ENCODE peak calls at places on chromosome 2, in eight cellular contexts. One of them, this sample, is unnamed.
A peak's percentile ranks its signal among the peaks of the same experiment; 100 is the strongest.

GRCh38 chr2:105802587-105802986 is 57.9 kb downstream of the NCK2 start:
- ATAC-seq in heart left ventricle: no peak
- ATAC-seq in RWPE2: no peak
- ATAC-seq in HepG2: no peak
- ATAC-seq in body of pancreas: no peak
- ATAC-seq in lower lobe of right lung: no peak
- ATAC-seq in left lung: no peak
- ATAC-seq in heart right ventricle: no peak
- ATAC-seq in this sample: no peak

GRCh38 chr2:121640380-121641326 is 8.6 kb downstream of the CLASP1 start:
- ATAC-seq in RWPE2: peak; percentile 25
- ATAC-seq in HepG2: peak; percentile 86
- ATAC-seq in heart right ventricle: peak; percentile 31
- ATAC-seq in heart left ventricle: no peak
- ATAC-seq in left lung: no peak
- ATAC-seq in lower lobe of right lung: no peak
- ATAC-seq in body of pancreas: no peak
- ATAC-seq in this sample: no peak

GRCh38 chr2:229835601-229836283 is 86.1 kb downstream of the TRIP12 start:
- ATAC-seq in HepG2: no peak
- ATAC-seq in heart left ventricle: no peak
- ATAC-seq in lower lobe of right lung: no peak
- ATAC-seq in body of pancreas: no peak
- ATAC-seq in left lung: no peak
- ATAC-seq in heart right ventricle: no peak
- ATAC-seq in RWPE2: no peak
- ATAC-seq in this sample: no peak

GRCh38 chr2:1830936-1831616 is 86.8 kb upstream of the PXDN start:
- ATAC-seq in RWPE2: no peak
- ATAC-seq in body of pancreas: no peak
- ATAC-seq in heart right ventricle: no peak
- ATAC-seq in left lung: no peak
- ATAC-seq in lower lobe of right lung: no peak
- ATAC-seq in heart left ventricle: no peak
- ATAC-seq in HepG2: no peak
- ATAC-seq in this sample: no peak

GRCh38 chr2:168176402-168176801 is 71.0 kb downstream of the STK39 start:
- ATAC-seq in lower lobe of right lung: no peak
- ATAC-seq in heart right ventricle: no peak
- ATAC-seq in RWPE2: no peak
- ATAC-seq in body of pancreas: no peak
- ATAC-seq in heart left ventricle: no peak
- ATAC-seq in HepG2: no peak
- ATAC-seq in left lung: no peak
- ATAC-seq in this sample: no peak

GRCh38 chr2:61380120-61380881 is 90.6 kb downstream of the USP34 start:
- ATAC-seq in left lung: no peak
- ATAC-seq in heart right ventricle: peak; percentile 89
- ATAC-seq in HepG2: no peak
- ATAC-seq in heart left ventricle: peak; percentile 68
- ATAC-seq in RWPE2: no peak
- ATAC-seq in lower lobe of right lung: no peak
- ATAC-seq in body of pancreas: no peak
- ATAC-seq in this sample: no peak

GRCh38 chr2:33059452-33060156 is 112.9 kb downstream of the LTBP1 start:
- ATAC-seq in HepG2: peak; percentile 46
- ATAC-seq in heart right ventricle: peak; percentile 93
- ATAC-seq in RWPE2: no peak
- ATAC-seq in lower lobe of right lung: no peak
- ATAC-seq in body of pancreas: peak; percentile 34
- ATAC-seq in heart left ventricle: peak; percentile 86
- ATAC-seq in left lung: no peak
- ATAC-seq in this sample: peak; percentile 60

GRCh38 chr2:73187549-73187948 is 14.8 kb upstream of the NOTO start:
- ATAC-seq in HepG2: no peak
- ATAC-seq in left lung: no peak
- ATAC-seq in heart right ventricle: no peak
- ATAC-seq in RWPE2: no peak
- ATAC-seq in lower lobe of right lung: no peak
- ATAC-seq in heart left ventricle: no peak
- ATAC-seq in body of pancreas: no peak
- ATAC-seq in this sample: no peak

GRCh38 chr2:217142649-217143266 is 282.9 kb upstream of the TNP1 start:
- ATAC-seq in body of pancreas: no peak
- ATAC-seq in heart right ventricle: no peak
- ATAC-seq in lower lobe of right lung: no peak
- ATAC-seq in HepG2: peak; percentile 64
- ATAC-seq in heart left ventricle: no peak
- ATAC-seq in RWPE2: no peak
- ATAC-seq in left lung: no peak
- ATAC-seq in this sample: no peak

GRCh38 chr2:107069890-107070289 is 183.9 kb upstream of the ST6GAL2 start:
- ATAC-seq in body of pancreas: no peak
- ATAC-seq in HepG2: no peak
- ATAC-seq in left lung: no peak
- ATAC-seq in lower lobe of right lung: no peak
- ATAC-seq in RWPE2: no peak
- ATAC-seq in heart left ventricle: no peak
- ATAC-seq in heart right ventricle: no peak
- ATAC-seq in this sample: no peak

GRCh38 chr2:66567000-66567399 is 132.1 kb downstream of the MEIS1 start:
- ATAC-seq in body of pancreas: no peak
- ATAC-seq in lower lobe of right lung: no peak
- ATAC-seq in RWPE2: no peak
- ATAC-seq in HepG2: no peak
- ATAC-seq in heart right ventricle: no peak
- ATAC-seq in heart left ventricle: no peak
- ATAC-seq in left lung: no peak
- ATAC-seq in this sample: no peak

GRCh38 chr2:140455312-140455711 is 1675.1 kb upstream of the NXPH2 start:
- ATAC-seq in heart left ventricle: no peak
- ATAC-seq in RWPE2: no peak
- ATAC-seq in left lung: no peak
- ATAC-seq in body of pancreas: no peak
- ATAC-seq in lower lobe of right lung: no peak
- ATAC-seq in HepG2: no peak
- ATAC-seq in heart right ventricle: no peak
- ATAC-seq in this sample: no peak

GRCh38 chr2:216286616-216287231 is 85.6 kb downstream of the MARCHF4 start:
- ATAC-seq in HepG2: peak; percentile 8
- ATAC-seq in heart right ventricle: no peak
- ATAC-seq in body of pancreas: no peak
- ATAC-seq in heart left ventricle: no peak
- ATAC-seq in left lung: no peak
- ATAC-seq in RWPE2: no peak
- ATAC-seq in lower lobe of right lung: no peak
- ATAC-seq in this sample: no peak

GRCh38 chr2:196652869-196653268 is 13.4 kb downstream of the CCDC150 start:
- ATAC-seq in body of pancreas: no peak
- ATAC-seq in heart left ventricle: no peak
- ATAC-seq in RWPE2: no peak
- ATAC-seq in left lung: no peak
- ATAC-seq in heart right ventricle: no peak
- ATAC-seq in lower lobe of right lung: no peak
- ATAC-seq in HepG2: no peak
- ATAC-seq in this sample: no peak

GRCh38 chr2:196649202-196649601 is 9.7 kb downstream of the CCDC150 start:
- ATAC-seq in heart right ventricle: no peak
- ATAC-seq in left lung: no peak
- ATAC-seq in heart left ventricle: no peak
- ATAC-seq in HepG2: no peak
- ATAC-seq in body of pancreas: no peak
- ATAC-seq in lower lobe of right lung: no peak
- ATAC-seq in RWPE2: no peak
- ATAC-seq in this sample: no peak

GRCh38 chr2:196657332-196657731 is 17.8 kb downstream of the CCDC150 start:
- ATAC-seq in heart left ventricle: no peak
- ATAC-seq in RWPE2: no peak
- ATAC-seq in heart right ventricle: no peak
- ATAC-seq in lower lobe of right lung: no peak
- ATAC-seq in left lung: no peak
- ATAC-seq in body of pancreas: no peak
- ATAC-seq in HepG2: no peak
- ATAC-seq in this sample: no peak

GRCh38 chr2:196651387-196652094 is 12.0 kb downstream of the CCDC150 start:
- ATAC-seq in RWPE2: no peak
- ATAC-seq in left lung: no peak
- ATAC-seq in body of pancreas: no peak
- ATAC-seq in heart right ventricle: no peak
- ATAC-seq in heart left ventricle: no peak
- ATAC-seq in HepG2: no peak
- ATAC-seq in lower lobe of right lung: no peak
- ATAC-seq in this sample: no peak

GRCh38 chr2:196653843-196654242 is 14.3 kb downstream of the CCDC150 start:
- ATAC-seq in heart right ventricle: no peak
- ATAC-seq in HepG2: no peak
- ATAC-seq in heart left ventricle: no peak
- ATAC-seq in left lung: no peak
- ATAC-seq in RWPE2: no peak
- ATAC-seq in lower lobe of right lung: no peak
- ATAC-seq in body of pancreas: no peak
- ATAC-seq in this sample: no peak
- H3K9me3 ChIP-seq in heart right ventricle: peaks cover 52% of the 10 kb centered on the region
- H3K9me3 ChIP-seq in HepG2: peaks cover 46% of the 10 kb centered on the region
- H3K9me3 ChIP-seq in heart left ventricle: peaks cover 39% of the 10 kb centered on the region
- H3K9me3 ChIP-seq in left lung: peaks cover 54% of the 10 kb centered on the region
- H3K9me3 ChIP-seq in RWPE2: peaks cover 8% of the 10 kb centered on the region
- H3K9me3 ChIP-seq in lower lobe of right lung: peaks cover 32% of the 10 kb centered on the region
- H3K9me3 ChIP-seq in body of pancreas: no peaks in the 10 kb centered on the region
- H3K9me3 ChIP-seq in this sample: no peaks in the 10 kb centered on the region

GRCh38 chr2:37326285-37326684 is 1.7 kb upstream of the PRKD3 start:
- ATAC-seq in body of pancreas: peak; percentile 49
- ATAC-seq in RWPE2: peak; percentile 57
- ATAC-seq in lower lobe of right lung: peak; percentile 77
- ATAC-seq in heart left ventricle: no peak
- ATAC-seq in left lung: peak; percentile 64
- ATAC-seq in heart right ventricle: peak; percentile 75
- ATAC-seq in HepG2: no peak
- ATAC-seq in this sample: peak; percentile 54

GRCh38 chr2:37332560-37332959 is 7.9 kb upstream of the PRKD3 start:
- ATAC-seq in left lung: no peak
- ATAC-seq in heart right ventricle: no peak
- ATAC-seq in lower lobe of right lung: no peak
- ATAC-seq in body of pancreas: no peak
- ATAC-seq in HepG2: no peak
- ATAC-seq in heart left ventricle: no peak
- ATAC-seq in RWPE2: no peak
- ATAC-seq in this sample: no peak

GRCh38 chr2:37326866-37327634 is 2.4 kb upstream of the PRKD3 start:
- ATAC-seq in HepG2: no peak
- ATAC-seq in heart left ventricle: no peak
- ATAC-seq in lower lobe of right lung: peak; percentile 32
- ATAC-seq in heart right ventricle: no peak
- ATAC-seq in left lung: peak; percentile 21
- ATAC-seq in body of pancreas: no peak
- ATAC-seq in RWPE2: no peak
- ATAC-seq in this sample: no peak

GRCh38 chr2:37333256-37333655 is 8.6 kb upstream of the PRKD3 start:
- ATAC-seq in RWPE2: no peak
- ATAC-seq in body of pancreas: no peak
- ATAC-seq in lower lobe of right lung: no peak
- ATAC-seq in HepG2: no peak
- ATAC-seq in heart right ventricle: no peak
- ATAC-seq in heart left ventricle: no peak
- ATAC-seq in left lung: no peak
- ATAC-seq in this sample: no peak

GRCh38 chr2:37330669-37331068 is 6.0 kb upstream of the PRKD3 start:
- ATAC-seq in lower lobe of right lung: no peak
- ATAC-seq in RWPE2: no peak
- ATAC-seq in HepG2: no peak
- ATAC-seq in heart right ventricle: no peak
- ATAC-seq in heart left ventricle: no peak
- ATAC-seq in left lung: no peak
- ATAC-seq in body of pancreas: no peak
- ATAC-seq in this sample: no peak
- H3K4me3 ChIP-seq in lower lobe of right lung: no peak overlapping the region
- H3K4me3 ChIP-seq in RWPE2: no peak overlapping the region
- H3K4me3 ChIP-seq in HepG2: no peak overlapping the region
- H3K4me3 ChIP-seq in heart right ventricle: no peak overlapping the region
- H3K4me3 ChIP-seq in heart left ventricle: no peak overlapping the region
- H3K4me3 ChIP-seq in left lung: no peak overlapping the region
- H3K4me3 ChIP-seq in body of pancreas: no peak overlapping the region
- H3K4me3 ChIP-seq in this sample: no peak overlapping the region

GRCh38 chr2:15990151-15991101 is 50.1 kb downstream of the MYCN start:
- ATAC-seq in heart left ventricle: no peak
- ATAC-seq in heart right ventricle: no peak
- ATAC-seq in body of pancreas: no peak
- ATAC-seq in lower lobe of right lung: no peak
- ATAC-seq in HepG2: no peak
- ATAC-seq in left lung: no peak
- ATAC-seq in RWPE2: no peak
- ATAC-seq in this sample: no peak

GRCh38 chr2:15993232-15993610 is 52.9 kb downstream of the MYCN start:
- ATAC-seq in body of pancreas: no peak
- ATAC-seq in HepG2: no peak
- ATAC-seq in heart right ventricle: no peak
- ATAC-seq in RWPE2: no peak
- ATAC-seq in heart left ventricle: no peak
- ATAC-seq in lower lobe of right lung: no peak
- ATAC-seq in left lung: no peak
- ATAC-seq in this sample: no peak

GRCh38 chr2:15989559-15989958 is 49.2 kb downstream of the MYCN start:
- ATAC-seq in body of pancreas: no peak
- ATAC-seq in left lung: peak; percentile 84
- ATAC-seq in heart right ventricle: no peak
- ATAC-seq in lower lobe of right lung: peak; percentile 66
- ATAC-seq in HepG2: no peak
- ATAC-seq in RWPE2: no peak
- ATAC-seq in heart left ventricle: no peak
- ATAC-seq in this sample: no peak

GRCh38 chr2:15992457-15993231 is 52.3 kb downstream of the MYCN start:
- ATAC-seq in lower lobe of right lung: no peak
- ATAC-seq in HepG2: no peak
- ATAC-seq in heart left ventricle: no peak
- ATAC-seq in heart right ventricle: no peak
- ATAC-seq in body of pancreas: no peak
- ATAC-seq in left lung: no peak
- ATAC-seq in RWPE2: no peak
- ATAC-seq in this sample: no peak

DNA sequence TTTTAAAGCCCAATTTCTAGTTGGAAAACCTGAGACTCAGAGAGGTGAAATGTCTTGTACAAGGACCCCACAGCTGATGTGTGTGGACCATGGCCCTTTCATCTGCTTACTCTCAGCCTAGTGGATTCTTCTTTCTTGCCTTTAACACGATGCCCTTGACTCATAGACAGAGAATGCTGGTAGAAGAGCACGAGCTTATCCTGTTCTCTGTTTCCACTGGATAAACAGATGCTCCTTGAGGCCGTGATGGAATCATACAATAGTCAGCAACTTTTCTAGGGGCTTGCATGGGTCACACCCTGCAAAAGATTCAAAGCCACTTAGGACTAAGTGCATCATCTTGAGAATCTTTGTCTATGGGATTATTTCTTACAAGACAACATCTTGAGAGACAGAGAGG is 50.9 kb downstream of the MYCN start:
- ATAC-seq in RWPE2: no peak
- ATAC-seq in HepG2: no peak
- ATAC-seq in left lung: no peak
- ATAC-seq in heart right ventricle: no peak
- ATAC-seq in body of pancreas: no peak
- ATAC-seq in lower lobe of right lung: no peak
- ATAC-seq in heart left ventricle: no peak
- ATAC-seq in this sample: no peak
- H3K9me3 ChIP-seq in RWPE2: no peaks in the 10 kb centered on the region
- H3K9me3 ChIP-seq in HepG2: no peaks in the 10 kb centered on the region
- H3K9me3 ChIP-seq in left lung: no peaks in the 10 kb centered on the region
- H3K9me3 ChIP-seq in heart right ventricle: no peaks in the 10 kb centered on the region
- H3K9me3 ChIP-seq in body of pancreas: no peaks in the 10 kb centered on the region
- H3K9me3 ChIP-seq in lower lobe of right lung: no peaks in the 10 kb centered on the region
- H3K9me3 ChIP-seq in heart left ventricle: no peaks in the 10 kb centered on the region
- H3K9me3 ChIP-seq in this sample: no peaks in the 10 kb centered on the region

GRCh38 chr2:37667704-37668103 is 3.7 kb downstream of the CDC42EP3 start:
- ATAC-seq in left lung: no peak
- ATAC-seq in RWPE2: no peak
- ATAC-seq in heart right ventricle: no peak
- ATAC-seq in heart left ventricle: no peak
- ATAC-seq in lower lobe of right lung: no peak
- ATAC-seq in body of pancreas: no peak
- ATAC-seq in HepG2: no peak
- ATAC-seq in this sample: no peak
- H3K4me3 ChIP-seq in left lung: peak overlapping the region; percentile 9
- H3K4me3 ChIP-seq in RWPE2: no peak overlapping the region
- H3K4me3 ChIP-seq in heart right ventricle: peak overlapping the region; percentile 94
- H3K4me3 ChIP-seq in heart left ventricle: no peak overlapping the region
- H3K4me3 ChIP-seq in lower lobe of right lung: no peak overlapping the region
- H3K4me3 ChIP-seq in body of pancreas: no peak overlapping the region
- H3K4me3 ChIP-seq in HepG2: no peak overlapping the region
- H3K4me3 ChIP-seq in this sample: peak overlapping the region; percentile 90

This sample was measured in gastroesophageal sphincter.